ENCODE peak calls at places on chromosome 9, in seven cellular contexts. H, F, X, C, O, I and R are unnamed samples.
A peak's percentile ranks its signal among the peaks of the same experiment; 100 is the strongest.

GRCh38 chr9:122110100-122110833 is 17.2 kb upstream of the TTLL11 start:
- DNase-seq in F (no peak), O (no peak), H (no peak), C (no peak), I (no peak), X (no peak), R (no peak)

GRCh38 chr9:98523231-98523901 is 185.4 kb downstream of the GABBR2 start:
- DNase-seq in O (no peak), X (no peak), C (no peak), F (no peak), H (no peak), I (no peak), R (peak; percentile 36)

GRCh38 chr9:127360829-127361228 is 36.1 kb upstream of the SLC2A8 start:
- DNase-seq in H (no peak), O (no peak), C (no peak), X (no peak), F (peak; percentile 62), I (no peak), R (peak; percentile 63)

GRCh38 chr9:128215491-128216404 is 12.6 kb downstream of the DNM1 start:
- DNase-seq in H (peak; percentile 69), O (no peak), F (no peak), I (no peak), C (no peak), X (no peak), R (no peak)

GRCh38 chr9:126472446-126472845 is 141.3 kb upstream of the LMX1B start:
- DNase-seq in H (no peak), O (no peak), F (no peak), C (no peak), X (no peak), I (no peak), R (no peak)

GRCh38 chr9:15592317-15592716 is 39.5 kb downstream of the CCDC171 start:
- DNase-seq in I (no peak), F (no peak), X (no peak), O (no peak), C (no peak), H (no peak), R (no peak)

GRCh38 chr9:137382728-137383452 is 40.1 kb downstream of the EXD3 start:
- DNase-seq in X (no peak), C (no peak), F (no peak), I (no peak), H (no peak), O (no peak), R (no peak)

GRCh38 chr9:6664204-6664683 is 18.7 kb upstream of the GLDC start:
- DNase-seq in O (no peak), I (no peak), X (no peak), F (no peak), H (no peak), C (no peak), R (no peak)

GRCh38 chr9:83062653-83063527 is at the start of gene RASEF:
- DNase-seq in C (no peak), H (no peak), I (no peak), O (peak; percentile 82), X (no peak), F (peak; percentile 44), R (peak; percentile 65)

GRCh38 chr9:132945186-132946130 is 1.0 kb upstream of the TSC1 start:
- DNase-seq in X (no peak), O (no peak), I (no peak), F (no peak), C (no peak), H (no peak), R (no peak)

GRCh38 chr9:129007035-129007765 is 20.9 kb downstream of the SH3GLB2 start:
- DNase-seq in X (no peak), I (no peak), O (no peak), H (no peak), C (no peak), F (no peak), R (no peak)

GRCh38 chr9:111483419-111483861 is 743 bp downstream of the ECPAS start:
- DNase-seq in O (peak; percentile 40), X (peak; percentile 13), F (peak; percentile 62), H (no peak), I (no peak), C (peak; percentile 63), R (peak; percentile 56)

GRCh38 chr9:132513416-132513815 is 69.0 kb upstream of the BARHL1 start:
- DNase-seq in X (no peak), C (no peak), O (no peak), F (no peak), I (no peak), H (no peak), R (no peak)

GRCh38 chr9:133253268-133253667 is 21.7 kb downstream of the ABO start:
- DNase-seq in C (no peak), F (no peak), O (no peak), I (no peak), H (no peak), X (no peak), R (no peak)

GRCh38 chr9:37949576-37949975 is 45.6 kb upstream of the SLC25A51 start:
- DNase-seq in H (no peak), O (no peak), I (no peak), F (no peak), C (no peak), X (no peak), R (no peak)

GRCh38 chr9:95078934-95079333 is 238.6 kb downstream of the FANCC start:
- DNase-seq in C (no peak), F (no peak), I (no peak), O (peak; percentile 64), H (no peak), X (no peak), R (no peak)

GRCh38 chr9:19409406-19410194 is 791 bp downstream of the ACER2 start:
- DNase-seq in I (no peak), C (peak; percentile 17), F (peak; percentile 34), H (no peak), O (no peak), X (no peak), R (peak; percentile 53)

GRCh38 chr9:14006586-14007198 is 307.2 kb downstream of the NFIB start:
- DNase-seq in I (no peak), X (no peak), O (no peak), F (no peak), C (no peak), H (no peak), R (no peak)

GRCh38 chr9:81535542-81536241 is 153.7 kb downstream of the TLE1 start:
- DNase-seq in C (no peak), X (no peak), I (peak; percentile 91), H (no peak), O (no peak), F (peak; percentile 41), R (no peak)

GRCh38 chr9:107694390-107694789 is 204.8 kb upstream of the KLF4 start:
- DNase-seq in O (no peak), F (no peak), C (no peak), H (no peak), X (no peak), I (no peak), R (no peak)

GRCh38 chr9:14315754-14316573 is 2.0 kb upstream of the NFIB start:
- DNase-seq in F (no peak), I (no peak), H (no peak), O (peak; percentile 41), C (no peak), X (no peak), R (no peak)

GRCh38 chr9:75993434-75993833 is 103.0 kb downstream of the PCSK5 start:
- DNase-seq in C (no peak), X (no peak), O (no peak), I (no peak), F (no peak), H (no peak), R (no peak)

GRCh38 chr9:19102181-19102630 is 498 bp downstream of the HAUS6 start:
- DNase-seq in X (peak; percentile 11), C (no peak), O (no peak), I (no peak), H (peak; percentile 37), F (no peak), R (peak; percentile 56)

GRCh38 chr9:19994296-19994695 is 205.5 kb upstream of the SLC24A2 start:
- DNase-seq in C (no peak), O (no peak), F (no peak), H (no peak), X (no peak), I (peak; percentile 69), R (no peak)

GRCh38 chr9:27210588-27210987 is 86.4 kb downstream of the EQTN start:
- DNase-seq in F (no peak), X (no peak), C (no peak), O (no peak), I (no peak), H (no peak), R (no peak)

GRCh38 chr9:127172066-127172707 is 49.8 kb upstream of the ANGPTL2 start:
- DNase-seq in F (no peak), I (no peak), H (no peak), X (no peak), O (no peak), C (no peak), R (no peak)

GRCh38 chr9:110769667-110770066 is 101.1 kb downstream of the MUSK start:
- DNase-seq in I (no peak), O (no peak), X (no peak), H (no peak), F (no peak), C (no peak), R (no peak)

GRCh38 chr9:1837453-1838084 is 177.6 kb upstream of the SMARCA2 start:
- DNase-seq in C (peak; percentile 21), O (no peak), X (no peak), H (no peak), I (peak; percentile 1), F (peak; percentile 6), R (peak; percentile 41)

GRCh38 chr9:134403292-134403681 is 77.0 kb downstream of the RXRA start:
- DNase-seq in F (no peak), C (no peak), O (no peak), H (no peak), I (no peak), X (no peak), R (no peak)